ENCODE peak calls at places on chromosome 20, in seven cellular contexts. One of them, this sample, is unnamed.

GRCh38 chr20:62314339-62314638 is 11.5 kb downstream of the ADRM1 start:
- DNase-seq in stomach: no peak
- DNase-seq in AG04449: no peak
- DNase-seq in nephron progenitor cell: no peak
- DNase-seq in fibroblast of the aortic adventitia: no peak
- DNase-seq in CD8-positive, alpha-beta T cell: no peak
- DNase-seq in ascending aorta: no peak
- DNase-seq in this sample: no peak

GRCh38 chr20:52914870-52915269 is 57.3 kb upstream of the TSHZ2 start:
- DNase-seq in stomach: no peak
- DNase-seq in AG04449: no peak
- DNase-seq in nephron progenitor cell: no peak
- DNase-seq in fibroblast of the aortic adventitia: no peak
- DNase-seq in CD8-positive, alpha-beta T cell: no peak
- DNase-seq in ascending aorta: no peak
- DNase-seq in this sample: no peak

GRCh38 chr20:48877299-48877698 is 44.2 kb upstream of the ARFGEF2 start:
- DNase-seq in stomach: no peak
- DNase-seq in AG04449: no peak
- DNase-seq in nephron progenitor cell: no peak
- DNase-seq in fibroblast of the aortic adventitia: no peak
- DNase-seq in CD8-positive, alpha-beta T cell: no peak
- DNase-seq in ascending aorta: no peak
- DNase-seq in this sample: no peak

GRCh38 chr20:18056174-18057105 is 1.3 kb downstream of the OVOL2 start:
- DNase-seq in stomach: peak; percentile 64
- DNase-seq in AG04449: no peak
- DNase-seq in nephron progenitor cell: peak; percentile 49
- DNase-seq in fibroblast of the aortic adventitia: no peak
- DNase-seq in CD8-positive, alpha-beta T cell: no peak
- DNase-seq in ascending aorta: peak; percentile 52
- DNase-seq in this sample: no peak

GRCh38 chr20:46119028-46119546 is 973 bp downstream of the CD40 start:
- DNase-seq in stomach: peak; percentile 23
- DNase-seq in AG04449: no peak
- DNase-seq in nephron progenitor cell: no peak
- DNase-seq in fibroblast of the aortic adventitia: no peak
- DNase-seq in CD8-positive, alpha-beta T cell: no peak
- DNase-seq in ascending aorta: no peak
- DNase-seq in this sample: no peak

GRCh38 chr20:50625986-50626677 is 65.2 kb downstream of the RIPOR3 start:
- DNase-seq in stomach: peak; percentile 51
- DNase-seq in AG04449: no peak
- DNase-seq in nephron progenitor cell: peak; percentile 63
- DNase-seq in fibroblast of the aortic adventitia: peak; percentile 69
- DNase-seq in CD8-positive, alpha-beta T cell: no peak
- DNase-seq in ascending aorta: peak; percentile 67
- DNase-seq in this sample: peak; percentile 65

GRCh38 chr20:18705490-18705889 is 108.1 kb upstream of the SCP2D1 start:
- DNase-seq in stomach: no peak
- DNase-seq in AG04449: peak; percentile 93
- DNase-seq in nephron progenitor cell: no peak
- DNase-seq in fibroblast of the aortic adventitia: peak; percentile 62
- DNase-seq in CD8-positive, alpha-beta T cell: no peak
- DNase-seq in ascending aorta: no peak
- DNase-seq in this sample: no peak

GRCh38 chr20:11882651-11883050 is 35.0 kb upstream of the BTBD3 start:
- DNase-seq in stomach: no peak
- DNase-seq in AG04449: no peak
- DNase-seq in nephron progenitor cell: no peak
- DNase-seq in fibroblast of the aortic adventitia: no peak
- DNase-seq in CD8-positive, alpha-beta T cell: no peak
- DNase-seq in ascending aorta: no peak
- DNase-seq in this sample: no peak

GRCh38 chr20:50120935-50121693 is 8.2 kb upstream of the UBE2V1 start:
- DNase-seq in stomach: peak; percentile 73
- DNase-seq in AG04449: no peak
- DNase-seq in nephron progenitor cell: peak; percentile 29
- DNase-seq in fibroblast of the aortic adventitia: peak; percentile 61
- DNase-seq in CD8-positive, alpha-beta T cell: peak; percentile 65
- DNase-seq in ascending aorta: peak; percentile 78
- DNase-seq in this sample: peak; percentile 75

GRCh38 chr20:23526850-23527249 is 35.9 kb downstream of the CST8 start:
- DNase-seq in stomach: no peak
- DNase-seq in AG04449: no peak
- DNase-seq in nephron progenitor cell: no peak
- DNase-seq in fibroblast of the aortic adventitia: no peak
- DNase-seq in CD8-positive, alpha-beta T cell: no peak
- DNase-seq in ascending aorta: no peak
- DNase-seq in this sample: no peak

GRCh38 chr20:25280051-25280573 is 32.2 kb downstream of the PYGB start:
- DNase-seq in stomach: peak; percentile 79
- DNase-seq in AG04449: no peak
- DNase-seq in nephron progenitor cell: no peak
- DNase-seq in fibroblast of the aortic adventitia: no peak
- DNase-seq in CD8-positive, alpha-beta T cell: no peak
- DNase-seq in ascending aorta: peak; percentile 58
- DNase-seq in this sample: peak; percentile 75

GRCh38 chr20:12762725-12763124 is 246.0 kb upstream of the SPTLC3 start:
- DNase-seq in stomach: no peak
- DNase-seq in AG04449: no peak
- DNase-seq in nephron progenitor cell: peak; percentile 3
- DNase-seq in fibroblast of the aortic adventitia: no peak
- DNase-seq in CD8-positive, alpha-beta T cell: no peak
- DNase-seq in ascending aorta: peak; percentile 64
- DNase-seq in this sample: peak; percentile 14

GRCh38 chr20:11516448-11516847 is 401.2 kb upstream of the BTBD3 start:
- DNase-seq in stomach: no peak
- DNase-seq in AG04449: no peak
- DNase-seq in nephron progenitor cell: no peak
- DNase-seq in fibroblast of the aortic adventitia: no peak
- DNase-seq in CD8-positive, alpha-beta T cell: no peak
- DNase-seq in ascending aorta: no peak
- DNase-seq in this sample: no peak

GRCh38 chr20:51930775-51931174 is 128.5 kb upstream of the SALL4 start:
- DNase-seq in stomach: no peak
- DNase-seq in AG04449: no peak
- DNase-seq in nephron progenitor cell: no peak
- DNase-seq in fibroblast of the aortic adventitia: peak; percentile 87
- DNase-seq in CD8-positive, alpha-beta T cell: no peak
- DNase-seq in ascending aorta: no peak
- DNase-seq in this sample: peak; percentile 19

GRCh38 chr20:47487175-47487917 is 14.3 kb upstream of the NCOA3 start:
- DNase-seq in stomach: no peak
- DNase-seq in AG04449: no peak
- DNase-seq in nephron progenitor cell: no peak
- DNase-seq in fibroblast of the aortic adventitia: peak; percentile 71
- DNase-seq in CD8-positive, alpha-beta T cell: peak; percentile 38
- DNase-seq in ascending aorta: no peak
- DNase-seq in this sample: no peak

GRCh38 chr20:49285233-49285668 is 7.4 kb upstream of the ZNFX1 start:
- DNase-seq in stomach: no peak
- DNase-seq in AG04449: no peak
- DNase-seq in nephron progenitor cell: no peak
- DNase-seq in fibroblast of the aortic adventitia: no peak
- DNase-seq in CD8-positive, alpha-beta T cell: no peak
- DNase-seq in ascending aorta: no peak
- DNase-seq in this sample: no peak

GRCh38 chr20:10321138-10321717 is 102.6 kb downstream of the SNAP25 start:
- DNase-seq in stomach: no peak
- DNase-seq in AG04449: no peak
- DNase-seq in nephron progenitor cell: no peak
- DNase-seq in fibroblast of the aortic adventitia: no peak
- DNase-seq in CD8-positive, alpha-beta T cell: no peak
- DNase-seq in ascending aorta: no peak
- DNase-seq in this sample: no peak

GRCh38 chr20:10609726-10610125 is 64.1 kb downstream of the JAG1 start:
- DNase-seq in stomach: no peak
- DNase-seq in AG04449: no peak
- DNase-seq in nephron progenitor cell: no peak
- DNase-seq in fibroblast of the aortic adventitia: peak; percentile 80
- DNase-seq in CD8-positive, alpha-beta T cell: no peak
- DNase-seq in ascending aorta: no peak
- DNase-seq in this sample: no peak

GRCh38 chr20:21719592-21720214 is 14.2 kb downstream of the PAX1 start:
- DNase-seq in stomach: peak; percentile 51
- DNase-seq in AG04449: peak; percentile 2
- DNase-seq in nephron progenitor cell: peak; percentile 80
- DNase-seq in fibroblast of the aortic adventitia: peak; percentile 78
- DNase-seq in CD8-positive, alpha-beta T cell: peak; percentile 14
- DNase-seq in ascending aorta: no peak
- DNase-seq in this sample: peak; percentile 60

GRCh38 chr20:380763-381580 is 412 bp downstream of the TRIB3 start:
- DNase-seq in stomach: peak; percentile 59
- DNase-seq in AG04449: no peak
- DNase-seq in nephron progenitor cell: peak; percentile 72
- DNase-seq in fibroblast of the aortic adventitia: peak; percentile 83
- DNase-seq in CD8-positive, alpha-beta T cell: peak; percentile 59
- DNase-seq in ascending aorta: peak; percentile 70
- DNase-seq in this sample: peak; percentile 61

GRCh38 chr20:63574829-63575720 is 1.0 kb upstream of the HELZ2 start:
- DNase-seq in stomach: no peak
- DNase-seq in AG04449: no peak
- DNase-seq in nephron progenitor cell: no peak
- DNase-seq in fibroblast of the aortic adventitia: peak; percentile 27
- DNase-seq in CD8-positive, alpha-beta T cell: no peak
- DNase-seq in ascending aorta: no peak
- DNase-seq in this sample: no peak

GRCh38 chr20:63572071-63572787 is 1.8 kb downstream of the HELZ2 start:
- DNase-seq in stomach: no peak
- DNase-seq in AG04449: no peak
- DNase-seq in nephron progenitor cell: no peak
- DNase-seq in fibroblast of the aortic adventitia: no peak
- DNase-seq in CD8-positive, alpha-beta T cell: no peak
- DNase-seq in ascending aorta: no peak
- DNase-seq in this sample: no peak

GRCh38 chr20:63573739-63574131 is 304 bp downstream of the HELZ2 start:
- DNase-seq in stomach: no peak
- DNase-seq in AG04449: no peak
- DNase-seq in nephron progenitor cell: no peak
- DNase-seq in fibroblast of the aortic adventitia: no peak
- DNase-seq in CD8-positive, alpha-beta T cell: no peak
- DNase-seq in ascending aorta: no peak
- DNase-seq in this sample: no peak

GRCh38 chr20:63574156-63574828 is at the start of gene HELZ2:
- DNase-seq in stomach: peak; percentile 87
- DNase-seq in AG04449: no peak
- DNase-seq in nephron progenitor cell: peak; percentile 70
- DNase-seq in fibroblast of the aortic adventitia: peak; percentile 48
- DNase-seq in CD8-positive, alpha-beta T cell: peak; percentile 69
- DNase-seq in ascending aorta: peak; percentile 86
- DNase-seq in this sample: peak; percentile 76

GRCh38 chr20:63572788-63573738 is 976 bp downstream of the HELZ2 start:
- DNase-seq in stomach: no peak
- DNase-seq in AG04449: no peak
- DNase-seq in nephron progenitor cell: no peak
- DNase-seq in fibroblast of the aortic adventitia: no peak
- DNase-seq in CD8-positive, alpha-beta T cell: no peak
- DNase-seq in ascending aorta: no peak
- DNase-seq in this sample: no peak
- TF ChIP-seq CTCF in stomach: no peak
- TF ChIP-seq CTCF in AG04449: peak; percentile 22
- TF ChIP-seq CTCF in nephron progenitor cell: no peak
- TF ChIP-seq CTCF in fibroblast of the aortic adventitia: no peak
- TF ChIP-seq CTCF in CD8-positive, alpha-beta T cell: no peak
- TF ChIP-seq CTCF in ascending aorta: no peak
- TF ChIP-seq CTCF in this sample: no peak

DNA sequence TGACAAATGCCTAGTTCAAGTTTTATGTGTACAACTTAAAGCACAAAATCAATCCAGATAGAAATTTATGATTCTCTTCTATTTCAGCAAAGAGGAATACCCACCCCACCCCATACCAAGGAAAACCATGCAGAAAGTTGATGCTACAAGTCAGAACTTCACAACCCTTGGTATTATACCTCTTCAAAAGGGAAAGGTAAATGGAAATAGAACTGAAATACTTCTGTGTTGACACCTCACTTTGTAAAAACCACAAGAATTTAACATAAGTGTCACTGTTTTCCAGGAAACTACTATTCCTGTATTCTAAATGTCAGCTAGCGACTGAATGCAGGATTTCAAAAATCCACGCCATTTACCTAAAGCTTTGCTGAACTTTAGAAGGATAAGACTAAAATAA is 3.7 kb downstream of the CPNE1 start:
- DNase-seq in stomach: no peak
- DNase-seq in AG04449: no peak
- DNase-seq in nephron progenitor cell: no peak
- DNase-seq in fibroblast of the aortic adventitia: no peak
- DNase-seq in CD8-positive, alpha-beta T cell: no peak
- DNase-seq in ascending aorta: no peak
- DNase-seq in this sample: no peak
- TF ChIP-seq CTCF in stomach: no peak
- TF ChIP-seq CTCF in AG04449: no peak
- TF ChIP-seq CTCF in nephron progenitor cell: no peak
- TF ChIP-seq CTCF in fibroblast of the aortic adventitia: no peak
- TF ChIP-seq CTCF in CD8-positive, alpha-beta T cell: no peak
- TF ChIP-seq CTCF in ascending aorta: no peak
- TF ChIP-seq CTCF in this sample: no peak

DNA sequence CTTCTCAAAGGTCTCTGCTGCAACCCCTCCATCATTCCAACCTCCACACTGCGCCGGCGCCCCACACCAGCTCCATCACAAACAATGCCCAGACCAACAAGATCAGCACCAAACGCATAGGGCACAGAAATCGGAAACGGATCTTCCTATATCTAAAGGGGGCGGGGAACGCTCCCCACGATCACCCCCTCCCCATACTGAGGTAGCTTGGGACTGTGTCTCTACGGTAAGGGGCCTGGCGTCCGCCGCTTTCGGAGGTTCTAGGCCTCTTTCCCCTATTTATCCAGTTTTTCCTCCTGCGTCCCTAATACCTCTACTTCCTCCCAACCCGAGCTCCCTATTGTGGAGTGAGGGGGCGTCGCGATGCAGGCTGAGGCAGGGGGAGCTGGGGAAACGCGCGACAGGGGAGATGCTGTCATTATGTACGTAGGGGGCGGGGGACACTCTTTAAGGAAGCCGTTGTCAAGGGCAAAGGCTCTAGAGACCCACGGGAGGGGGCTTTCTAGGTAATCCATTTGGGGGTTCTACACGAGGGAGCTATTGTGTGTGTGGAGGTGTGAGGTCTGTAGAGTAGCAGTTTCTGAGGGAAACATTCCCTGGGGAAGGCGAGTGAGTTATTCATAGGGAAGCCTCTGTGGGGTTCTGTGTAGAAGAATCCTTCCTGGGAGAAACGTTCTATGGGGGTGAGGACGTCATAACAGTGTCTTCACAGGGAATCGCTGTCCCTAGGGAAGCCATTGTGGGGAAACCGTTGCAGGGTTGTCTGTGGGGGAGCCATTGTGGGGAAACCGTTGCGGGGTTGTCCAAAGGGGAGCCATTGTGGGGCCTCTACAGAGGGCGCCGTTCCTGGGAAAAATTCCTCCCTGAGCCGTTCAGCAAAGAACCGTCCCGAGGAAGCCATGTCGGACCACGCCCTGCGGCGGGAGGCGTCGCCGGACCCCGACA is 716 bp downstream of the DNAAF9 start:
- DNase-seq in stomach: peak; percentile 34
- DNase-seq in AG04449: no peak
- DNase-seq in nephron progenitor cell: peak; percentile 38
- DNase-seq in fibroblast of the aortic adventitia: peak; percentile 61
- DNase-seq in CD8-positive, alpha-beta T cell: peak; percentile 8
- DNase-seq in ascending aorta: peak; percentile 68
- DNase-seq in this sample: peak; percentile 18
- TF ChIP-seq CTCF in stomach: no peak
- TF ChIP-seq CTCF in AG04449: peak; percentile 16
- TF ChIP-seq CTCF in nephron progenitor cell: no peak
- TF ChIP-seq CTCF in fibroblast of the aortic adventitia: peak; percentile 11
- TF ChIP-seq CTCF in CD8-positive, alpha-beta T cell: peak; percentile 38
- TF ChIP-seq CTCF in ascending aorta: no peak
- TF ChIP-seq CTCF in this sample: no peak

GRCh38 chr20:5488823-5489222 is 172.1 kb upstream of the PROKR2 start:
- DNase-seq in stomach: no peak
- DNase-seq in AG04449: no peak
- DNase-seq in nephron progenitor cell: no peak
- DNase-seq in fibroblast of the aortic adventitia: no peak
- DNase-seq in CD8-positive, alpha-beta T cell: no peak
- DNase-seq in ascending aorta: no peak
- DNase-seq in this sample: no peak
- TF ChIP-seq CTCF in stomach: no peak
- TF ChIP-seq CTCF in AG04449: no peak
- TF ChIP-seq CTCF in nephron progenitor cell: no peak
- TF ChIP-seq CTCF in fibroblast of the aortic adventitia: no peak
- TF ChIP-seq CTCF in CD8-positive, alpha-beta T cell: no peak
- TF ChIP-seq CTCF in ascending aorta: no peak
- TF ChIP-seq CTCF in this sample: no peak

This sample was measured in BE2C.